ENCODE peak calls at places on chromosomes 11 and 22, in four cellular contexts. D is amygdala; Y is CD8-positive, alpha-beta memory T cell; X is HFF-Myc. C is an unnamed sample.
A peak's percentile ranks its signal among the peaks of the same experiment; 100 is the strongest.

GRCh38 chr11:104526006-104526405 is 362.1 kb upstream of the PDGFD start:
- DNase-seq in D (no peak), Y (no peak), X (no peak), C (no peak)

GRCh38 chr11:117823941-117824420 is 563 bp downstream of the FXYD2 start:
- DNase-seq in D (no peak), Y (peak; percentile 48), X (no peak), C (no peak)

GRCh38 chr11:95135155-95135554 is 45.5 kb downstream of the ENDOD1 start:
- DNase-seq in D (no peak), Y (no peak), X (no peak), C (no peak)

GRCh38 chr22:44317886-44318637 is 5.3 kb upstream of the SHISAL1 start:
- DNase-seq in D (no peak), Y (no peak), X (no peak), C (no peak)

GRCh38 chr22:30884211-30885000 is 84.2 kb downstream of the MORC2 start:
- DNase-seq in D (no peak), Y (peak; percentile 46), X (no peak), C (no peak)

GRCh38 chr11:64237484-64237951 is 3.1 kb downstream of the VEGFB start:
- DNase-seq in D (no peak), Y (peak; percentile 44), X (no peak), C (no peak)

GRCh38 chr11:63146586-63146985 is 2.6 kb upstream of the SLC22A24 start:
- DNase-seq in D (no peak), Y (no peak), X (no peak), C (no peak)

GRCh38 chr11:74697722-74698121 is 33.5 kb downstream of the CHRDL2 start:
- DNase-seq in D (no peak), Y (no peak), X (no peak), C (no peak)

GRCh38 chr22:46584081-46584903 is 35.9 kb upstream of the GRAMD4 start:
- DNase-seq in D (no peak), Y (no peak), X (no peak), C (no peak)

GRCh38 chr11:120013325-120014250 is 124.3 kb downstream of the TRIM29 start:
- DNase-seq in D (peak; percentile 19), Y (no peak), X (no peak), C (no peak)

GRCh38 chr22:20000246-20001081 is 16.2 kb downstream of the ARVCF start:
- DNase-seq in D (peak; percentile 58), Y (no peak), X (no peak), C (no peak)

GRCh38 chr22:18113680-18114394 is 3.2 kb downstream of the TUBA8 start:
- DNase-seq in D (no peak), Y (no peak), X (no peak), C (no peak)

GRCh38 chr11:13009921-13010736 is 1.0 kb downstream of the RASSF10 start:
- DNase-seq in D (no peak), Y (no peak), X (no peak), C (no peak)

GRCh38 chr11:69865707-69866106 is 46.5 kb upstream of the FGF3 start:
- DNase-seq in D (no peak), Y (no peak), X (no peak), C (no peak)

GRCh38 chr11:65415499-65416340 is 6.9 kb upstream of the NEAT1 start:
- DNase-seq in D (no peak), Y (peak; percentile 42), X (no peak), C (no peak)

GRCh38 chr11:60972182-60973030 is 926 bp downstream of the CD6 start:
- DNase-seq in D (no peak), Y (peak; percentile 61), X (no peak), C (no peak)

GRCh38 chr22:49216579-49216978 is 611.1 kb downstream of the BRD1 start:
- DNase-seq in D (no peak), Y (no peak), X (no peak), C (no peak)

GRCh38 chr22:19869497-19870152 is 15.0 kb upstream of the GNB1L start:
- DNase-seq in D (no peak), Y (peak; percentile 24), X (no peak), C (no peak)

GRCh38 chr11:73977856-73978519 is 4.7 kb downstream of the UCP2 start:
- DNase-seq in D (no peak), Y (peak; percentile 26), X (no peak), C (no peak)

GRCh38 chr22:24161909-24162308 is 19.4 kb upstream of the SUSD2 start:
- DNase-seq in D (no peak), Y (no peak), X (no peak), C (no peak)

C was measured in T-helper 9 cell.